ENCODE peak calls at places on chromosomes 4 and X, in six cellular contexts. A is right lobe of liver, F is osteoblast, O is fibroblast of lung, W is SK-MEL-5, Q is T-helper 2 cell. C is an unnamed sample.

GRCh38 chr4:152063301-152064235 is 302.8 kb upstream of the GATB start:
- DNase-seq in A (no peak), F (no peak), O (peak), W (no peak), Q (no peak), C (peak)

GRCh38 chrX:134537179-134537945 is 77.4 kb downstream of the HPRT1 start:
- DNase-seq in A (no peak), F (no peak), O (peak), W (peak), Q (no peak), C (no peak)

GRCh38 chrX:42530027-42530426 is 247.9 kb downstream of the PPP1R2C start:
- DNase-seq in A (no peak), F (no peak), O (peak), W (no peak), Q (no peak), C (no peak)

GRCh38 chr4:184599492-184600135 is 49.6 kb downstream of the CASP3 start:
- DNase-seq in A (no peak), F (peak), O (peak), W (no peak), Q (no peak), C (no peak)

GRCh38 chr4:76430519-76431388 is 4.3 kb upstream of the SHROOM3 start:
- DNase-seq in A (no peak), F (no peak), O (peak), W (peak), Q (no peak), C (peak)

GRCh38 chr4:13647012-13647411 is 19.5 kb upstream of the BOD1L1 start:
- DNase-seq in A (no peak), F (no peak), O (no peak), W (no peak), Q (no peak), C (no peak)

GRCh38 chrX:116009871-116010710 is 160.5 kb upstream of the AGTR2 start:
- DNase-seq in A (peak), F (no peak), O (no peak), W (no peak), Q (no peak), C (no peak)

GRCh38 chr4:152581536-152582160 is 45.8 kb upstream of the FBXW7 start:
- DNase-seq in A (no peak), F (no peak), O (no peak), W (no peak), Q (no peak), C (no peak)

GRCh38 chr4:176799653-176800052 is 6.9 kb upstream of the VEGFC start:
- DNase-seq in A (no peak), F (no peak), O (peak), W (no peak), Q (no peak), C (no peak)

GRCh38 chrX:38999099-38999498 is 197.8 kb downstream of the MID1IP1 start:
- DNase-seq in A (no peak), F (no peak), O (no peak), W (no peak), Q (no peak), C (peak)

GRCh38 chr4:5467111-5467510 is 241.2 kb downstream of the EVC2 start:
- DNase-seq in A (no peak), F (no peak), O (no peak), W (no peak), Q (no peak), C (no peak)

GRCh38 chr4:58665649-58666048 is 1555.5 kb upstream of the IGFBP7 start:
- DNase-seq in A (no peak), F (peak), O (no peak), W (no peak), Q (no peak), C (no peak)

GRCh38 chr4:155734951-155735350 is 23.9 kb upstream of the GUCY1B1 start:
- DNase-seq in A (no peak), F (no peak), O (no peak), W (no peak), Q (no peak), C (no peak)

GRCh38 chr4:114178392-114178791 is 198.9 kb upstream of the ARSJ start:
- DNase-seq in A (no peak), F (no peak), O (peak), W (no peak), Q (no peak), C (peak)

GRCh38 chr4:52577285-52577968 is 81.7 kb downstream of the USP46 start:
- DNase-seq in A (no peak), F (no peak), O (peak), W (no peak), Q (no peak), C (no peak)

GRCh38 chrX:9048801-9049200 is 14.9 kb upstream of the FAM9B start:
- DNase-seq in A (no peak), F (no peak), O (peak), W (no peak), Q (no peak), C (no peak)

GRCh38 chr4:66564901-66565648 is 894.8 kb upstream of the EPHA5 start:
- DNase-seq in A (no peak), F (no peak), O (peak), W (peak), Q (no peak), C (no peak)

GRCh38 chr4:36043901-36044300 is 200.4 kb downstream of the ARAP2 start:
- DNase-seq in A (no peak), F (no peak), O (peak), W (no peak), Q (no peak), C (no peak)

C was measured in NCI-H69.